ENCODE peak calls at places on chromosomes 11 and 22, in six cellular contexts. One of them, this sample, is unnamed.

GRCh38 chr11:102654761-102655160 is 29.6 kb upstream of the MMP20 start:
- DNase-seq in brain microvascular endothelial cell: no peak
- DNase-seq in choroid plexus epithelial cell: no peak
- DNase-seq in neural progenitor cell: no peak
- DNase-seq in A549: no peak
- DNase-seq in cardiac muscle cell: no peak
- DNase-seq in this sample: no peak

GRCh38 chr11:22785251-22785650 is 44.4 kb downstream of the SVIP start:
- DNase-seq in brain microvascular endothelial cell: peak
- DNase-seq in choroid plexus epithelial cell: peak
- DNase-seq in neural progenitor cell: no peak
- DNase-seq in A549: no peak
- DNase-seq in cardiac muscle cell: no peak
- DNase-seq in this sample: no peak

GRCh38 chr22:45263790-45264269 is 20.9 kb upstream of the UPK3A start:
- DNase-seq in brain microvascular endothelial cell: peak
- DNase-seq in choroid plexus epithelial cell: peak
- DNase-seq in neural progenitor cell: peak
- DNase-seq in A549: peak
- DNase-seq in cardiac muscle cell: peak
- DNase-seq in this sample: no peak

GRCh38 chr11:492416-493226 is 14.4 kb downstream of the RNH1 start:
- DNase-seq in brain microvascular endothelial cell: no peak
- DNase-seq in choroid plexus epithelial cell: no peak
- DNase-seq in neural progenitor cell: no peak
- DNase-seq in A549: no peak
- DNase-seq in cardiac muscle cell: no peak
- DNase-seq in this sample: no peak

GRCh38 chr11:113947989-113948388 is 26.9 kb upstream of the HTR3A start:
- DNase-seq in brain microvascular endothelial cell: no peak
- DNase-seq in choroid plexus epithelial cell: no peak
- DNase-seq in neural progenitor cell: no peak
- DNase-seq in A549: no peak
- DNase-seq in cardiac muscle cell: no peak
- DNase-seq in this sample: no peak

GRCh38 chr11:93659841-93660240 is 1.6 kb upstream of the CEP295 start:
- DNase-seq in brain microvascular endothelial cell: no peak
- DNase-seq in choroid plexus epithelial cell: no peak
- DNase-seq in neural progenitor cell: no peak
- DNase-seq in A549: no peak
- DNase-seq in cardiac muscle cell: no peak
- DNase-seq in this sample: no peak

GRCh38 chr11:95829580-95830259 is 39.4 kb downstream of the CEP57 start:
- DNase-seq in brain microvascular endothelial cell: peak
- DNase-seq in choroid plexus epithelial cell: no peak
- DNase-seq in neural progenitor cell: no peak
- DNase-seq in A549: no peak
- DNase-seq in cardiac muscle cell: no peak
- DNase-seq in this sample: no peak

GRCh38 chr11:32034149-32034548 is 56.7 kb upstream of the RCN1 start:
- DNase-seq in brain microvascular endothelial cell: peak
- DNase-seq in choroid plexus epithelial cell: peak
- DNase-seq in neural progenitor cell: no peak
- DNase-seq in A549: no peak
- DNase-seq in cardiac muscle cell: no peak
- DNase-seq in this sample: no peak

GRCh38 chr11:70026012-70026411 is 52.1 kb upstream of the ANO1 start:
- DNase-seq in brain microvascular endothelial cell: no peak
- DNase-seq in choroid plexus epithelial cell: no peak
- DNase-seq in neural progenitor cell: no peak
- DNase-seq in A549: no peak
- DNase-seq in cardiac muscle cell: no peak
- DNase-seq in this sample: no peak

GRCh38 chr22:42933783-42934144 is 76.7 kb upstream of the ARFGAP3 start:
- DNase-seq in brain microvascular endothelial cell: peak
- DNase-seq in choroid plexus epithelial cell: peak
- DNase-seq in neural progenitor cell: no peak
- DNase-seq in A549: peak
- DNase-seq in cardiac muscle cell: no peak
- DNase-seq in this sample: no peak

GRCh38 chr11:73047773-73048371 is 94.2 kb downstream of the FCHSD2 start:
- DNase-seq in brain microvascular endothelial cell: no peak
- DNase-seq in choroid plexus epithelial cell: peak
- DNase-seq in neural progenitor cell: no peak
- DNase-seq in A549: no peak
- DNase-seq in cardiac muscle cell: no peak
- DNase-seq in this sample: no peak

GRCh38 chr11:61697093-61697492 is 16.9 kb downstream of the DAGLA start:
- DNase-seq in brain microvascular endothelial cell: no peak
- DNase-seq in choroid plexus epithelial cell: no peak
- DNase-seq in neural progenitor cell: no peak
- DNase-seq in A549: no peak
- DNase-seq in cardiac muscle cell: no peak
- DNase-seq in this sample: no peak

GRCh38 chr11:102289510-102290078 is 27.7 kb upstream of the BIRC3 start:
- DNase-seq in brain microvascular endothelial cell: no peak
- DNase-seq in choroid plexus epithelial cell: peak
- DNase-seq in neural progenitor cell: no peak
- DNase-seq in A549: no peak
- DNase-seq in cardiac muscle cell: no peak
- DNase-seq in this sample: no peak

GRCh38 chr11:57421805-57422204 is 5.1 kb downstream of the SLC43A3 start:
- DNase-seq in brain microvascular endothelial cell: no peak
- DNase-seq in choroid plexus epithelial cell: no peak
- DNase-seq in neural progenitor cell: no peak
- DNase-seq in A549: no peak
- DNase-seq in cardiac muscle cell: no peak
- DNase-seq in this sample: no peak

GRCh38 chr22:39593061-39593930 is 22.7 kb downstream of the CACNA1I start:
- DNase-seq in brain microvascular endothelial cell: no peak
- DNase-seq in choroid plexus epithelial cell: peak
- DNase-seq in neural progenitor cell: no peak
- DNase-seq in A549: no peak
- DNase-seq in cardiac muscle cell: no peak
- DNase-seq in this sample: no peak

GRCh38 chr11:110710520-110711381 is 1.5 kb downstream of the ARHGAP20 start:
- DNase-seq in brain microvascular endothelial cell: no peak
- DNase-seq in choroid plexus epithelial cell: peak
- DNase-seq in neural progenitor cell: peak
- DNase-seq in A549: no peak
- DNase-seq in cardiac muscle cell: peak
- DNase-seq in this sample: no peak

GRCh38 chr11:76654310-76654851 is 16.2 kb downstream of the LRRC32 start:
- DNase-seq in brain microvascular endothelial cell: peak
- DNase-seq in choroid plexus epithelial cell: peak
- DNase-seq in neural progenitor cell: no peak
- DNase-seq in A549: no peak
- DNase-seq in cardiac muscle cell: no peak
- DNase-seq in this sample: peak

GRCh38 chr11:106217456-106217855 is 140.0 kb downstream of the AASDHPPT start:
- DNase-seq in brain microvascular endothelial cell: no peak
- DNase-seq in choroid plexus epithelial cell: peak
- DNase-seq in neural progenitor cell: no peak
- DNase-seq in A549: no peak
- DNase-seq in cardiac muscle cell: no peak
- DNase-seq in this sample: no peak

GRCh38 chr22:39773976-39774539 is 119.5 kb downstream of the ENTHD1 start:
- DNase-seq in brain microvascular endothelial cell: no peak
- DNase-seq in choroid plexus epithelial cell: peak
- DNase-seq in neural progenitor cell: no peak
- DNase-seq in A549: no peak
- DNase-seq in cardiac muscle cell: peak
- DNase-seq in this sample: no peak

GRCh38 chr11:65448418-65449196 is 26.0 kb downstream of the NEAT1 start:
- DNase-seq in brain microvascular endothelial cell: peak
- DNase-seq in choroid plexus epithelial cell: peak
- DNase-seq in neural progenitor cell: peak
- DNase-seq in A549: no peak
- DNase-seq in cardiac muscle cell: no peak
- DNase-seq in this sample: peak

GRCh38 chr11:116791002-116791812 is 472 bp downstream of the APOA5 start:
- DNase-seq in brain microvascular endothelial cell: peak
- DNase-seq in choroid plexus epithelial cell: peak
- DNase-seq in neural progenitor cell: peak
- DNase-seq in A549: peak
- DNase-seq in cardiac muscle cell: peak
- DNase-seq in this sample: no peak

GRCh38 chr11:76228122-76229000 is 22.1 kb upstream of the WNT11 start:
- DNase-seq in brain microvascular endothelial cell: no peak
- DNase-seq in choroid plexus epithelial cell: no peak
- DNase-seq in neural progenitor cell: no peak
- DNase-seq in A549: no peak
- DNase-seq in cardiac muscle cell: peak
- DNase-seq in this sample: no peak

GRCh38 chr22:32723632-32724031 is 77.9 kb upstream of the TIMP3 start:
- DNase-seq in brain microvascular endothelial cell: peak
- DNase-seq in choroid plexus epithelial cell: peak
- DNase-seq in neural progenitor cell: no peak
- DNase-seq in A549: no peak
- DNase-seq in cardiac muscle cell: no peak
- DNase-seq in this sample: no peak

GRCh38 chr22:43922123-43922522 is 1.5 kb upstream of the PNPLA3 start:
- DNase-seq in brain microvascular endothelial cell: no peak
- DNase-seq in choroid plexus epithelial cell: no peak
- DNase-seq in neural progenitor cell: peak
- DNase-seq in A549: no peak
- DNase-seq in cardiac muscle cell: no peak
- DNase-seq in this sample: no peak

GRCh38 chr22:36818010-36818642 is 1.3 kb upstream of the PVALB start:
- DNase-seq in brain microvascular endothelial cell: no peak
- DNase-seq in choroid plexus epithelial cell: no peak
- DNase-seq in neural progenitor cell: no peak
- DNase-seq in A549: no peak
- DNase-seq in cardiac muscle cell: no peak
- DNase-seq in this sample: no peak

GRCh38 chr11:62018978-62019664 is 51.7 kb upstream of the FTH1 start:
- DNase-seq in brain microvascular endothelial cell: no peak
- DNase-seq in choroid plexus epithelial cell: no peak
- DNase-seq in neural progenitor cell: no peak
- DNase-seq in A549: no peak
- DNase-seq in cardiac muscle cell: no peak
- DNase-seq in this sample: no peak

GRCh38 chr11:2272241-2272945 is 2.0 kb upstream of the ASCL2 start:
- DNase-seq in brain microvascular endothelial cell: no peak
- DNase-seq in choroid plexus epithelial cell: no peak
- DNase-seq in neural progenitor cell: no peak
- DNase-seq in A549: no peak
- DNase-seq in cardiac muscle cell: no peak
- DNase-seq in this sample: no peak

GRCh38 chr22:44025171-44026065 is 1.3 kb downstream of the PARVB start:
- DNase-seq in brain microvascular endothelial cell: no peak
- DNase-seq in choroid plexus epithelial cell: no peak
- DNase-seq in neural progenitor cell: no peak
- DNase-seq in A549: no peak
- DNase-seq in cardiac muscle cell: no peak
- DNase-seq in this sample: no peak

GRCh38 chr11:2562897-2563215 is 118.0 kb downstream of the KCNQ1 start:
- DNase-seq in brain microvascular endothelial cell: no peak
- DNase-seq in choroid plexus epithelial cell: no peak
- DNase-seq in neural progenitor cell: no peak
- DNase-seq in A549: no peak
- DNase-seq in cardiac muscle cell: no peak
- DNase-seq in this sample: no peak

GRCh38 chr11:69200331-69201047 is 44.8 kb downstream of the SMIM38 start:
- DNase-seq in brain microvascular endothelial cell: no peak
- DNase-seq in choroid plexus epithelial cell: no peak
- DNase-seq in neural progenitor cell: peak
- DNase-seq in A549: no peak
- DNase-seq in cardiac muscle cell: no peak
- DNase-seq in this sample: no peak

GRCh38 chr11:2558402-2558801 is 113.6 kb downstream of the KCNQ1 start:
- DNase-seq in brain microvascular endothelial cell: no peak
- DNase-seq in choroid plexus epithelial cell: no peak
- DNase-seq in neural progenitor cell: no peak
- DNase-seq in A549: no peak
- DNase-seq in cardiac muscle cell: no peak
- DNase-seq in this sample: peak

GRCh38 chr11:8584511-8584910 is 9.5 kb downstream of the STK33 start:
- DNase-seq in brain microvascular endothelial cell: no peak
- DNase-seq in choroid plexus epithelial cell: no peak
- DNase-seq in neural progenitor cell: peak
- DNase-seq in A549: no peak
- DNase-seq in cardiac muscle cell: no peak
- DNase-seq in this sample: no peak
- TF ChIP-seq CTCF in brain microvascular endothelial cell: no peak
- TF ChIP-seq CTCF in choroid plexus epithelial cell: no peak
- TF ChIP-seq CTCF in neural progenitor cell: no peak
- TF ChIP-seq CTCF in A549: no peak
- TF ChIP-seq CTCF in cardiac muscle cell: no peak
- TF ChIP-seq CTCF in this sample: no peak

GRCh38 chr22:35542972-35543516 is 2.4 kb downstream of the RASD2 start:
- DNase-seq in brain microvascular endothelial cell: no peak
- DNase-seq in choroid plexus epithelial cell: no peak
- DNase-seq in neural progenitor cell: no peak
- DNase-seq in A549: no peak
- DNase-seq in cardiac muscle cell: no peak
- DNase-seq in this sample: no peak
- TF ChIP-seq CTCF in brain microvascular endothelial cell: no peak
- TF ChIP-seq CTCF in choroid plexus epithelial cell: no peak
- TF ChIP-seq CTCF in neural progenitor cell: no peak
- TF ChIP-seq CTCF in A549: no peak
- TF ChIP-seq CTCF in cardiac muscle cell: no peak
- TF ChIP-seq CTCF in this sample: no peak

DNA sequence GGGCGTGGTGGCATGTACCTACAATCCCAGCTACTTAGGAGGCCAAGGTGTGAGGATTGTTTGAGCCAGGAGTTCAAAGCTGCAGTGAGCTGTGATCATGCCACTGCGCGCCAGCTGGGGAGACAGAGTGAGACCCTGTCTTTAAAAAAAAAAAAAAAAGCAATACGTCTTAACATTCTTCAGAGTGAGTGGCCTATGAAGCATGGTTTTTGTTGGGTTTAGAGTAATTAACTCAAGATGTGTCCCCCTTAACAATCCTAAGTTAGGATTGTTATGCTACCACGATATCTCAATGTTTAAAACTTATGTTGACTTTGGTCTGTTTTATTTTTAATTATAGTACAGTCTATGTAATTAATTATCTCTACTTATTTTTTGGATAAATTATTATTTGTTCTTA is 156.1 kb downstream of the HIPK3 start:
- DNase-seq in brain microvascular endothelial cell: no peak
- DNase-seq in choroid plexus epithelial cell: no peak
- DNase-seq in neural progenitor cell: no peak
- DNase-seq in A549: no peak
- DNase-seq in cardiac muscle cell: no peak
- DNase-seq in this sample: no peak
- TF ChIP-seq CTCF in brain microvascular endothelial cell: no peak
- TF ChIP-seq CTCF in choroid plexus epithelial cell: no peak
- TF ChIP-seq CTCF in neural progenitor cell: no peak
- TF ChIP-seq CTCF in A549: no peak
- TF ChIP-seq CTCF in cardiac muscle cell: no peak
- TF ChIP-seq CTCF in this sample: no peak

DNA sequence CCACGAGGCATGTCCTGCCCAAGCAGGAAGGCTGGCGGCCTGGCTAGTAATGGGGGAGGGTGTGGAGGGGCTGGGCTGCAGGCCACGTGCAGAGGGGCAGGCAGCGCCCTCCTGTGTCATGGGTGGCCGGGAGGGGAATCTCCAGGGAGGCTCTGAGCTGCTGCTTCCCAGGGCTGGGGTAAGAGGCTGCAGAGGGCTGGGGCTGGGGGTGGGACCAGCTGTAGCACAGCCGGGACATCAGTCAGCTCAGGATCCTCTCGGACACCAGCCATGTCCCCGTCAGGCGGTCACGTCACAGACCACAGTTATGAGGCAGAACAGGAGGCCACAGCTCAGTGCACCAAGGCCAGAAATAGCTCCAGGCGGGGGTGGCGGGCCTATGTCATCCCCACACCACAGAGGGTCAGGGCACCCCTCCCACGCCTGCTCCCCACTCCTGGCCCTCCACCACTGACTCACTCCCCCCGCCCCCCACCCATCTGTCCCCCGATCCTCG is 21.1 kb downstream of the RTN4R start:
- DNase-seq in brain microvascular endothelial cell: peak
- DNase-seq in choroid plexus epithelial cell: peak
- DNase-seq in neural progenitor cell: no peak
- DNase-seq in A549: no peak
- DNase-seq in cardiac muscle cell: peak
- DNase-seq in this sample: no peak
- TF ChIP-seq CTCF in brain microvascular endothelial cell: no peak
- TF ChIP-seq CTCF in choroid plexus epithelial cell: no peak
- TF ChIP-seq CTCF in neural progenitor cell: no peak
- TF ChIP-seq CTCF in A549: no peak
- TF ChIP-seq CTCF in cardiac muscle cell: no peak
- TF ChIP-seq CTCF in this sample: no peak

This sample was measured in chondrocyte.